ENCODE peak calls at places on chromosomes 7 and 10, in four cellular contexts. X is small intestine; E is naive thymus-derived CD4-positive, alpha-beta T cell; K is suprapubic skin. C is an unnamed sample.

GRCh38 chr7:95631545-95631944 is 35.2 kb upstream of the PDK4 start:
- DNase-seq in X (no peak), E (no peak), K (no peak), C (no peak)

GRCh38 chr10:43013065-43013464 is 63.8 kb upstream of the RET start:
- DNase-seq in X (no peak), E (no peak), K (no peak), C (no peak)

GRCh38 chr7:64934478-64934877 is 31.4 kb downstream of the ZNF273 start:
- DNase-seq in X (no peak), E (no peak), K (no peak), C (no peak)

GRCh38 chr10:49746626-49747302 is 15.4 kb downstream of the OGDHL start:
- DNase-seq in X (no peak), E (no peak), K (no peak), C (no peak)

GRCh38 chr7:69813637-69814240 is 215.5 kb downstream of the AUTS2 start:
- DNase-seq in X (no peak), E (no peak), K (no peak), C (no peak)

GRCh38 chr7:18495412-18496335 is at the start of gene HDAC9:
- DNase-seq in X (no peak), E (no peak), K (no peak), C (peak; percentile 6)

GRCh38 chr10:99346247-99346646 is 17.1 kb downstream of the CNNM1 start:
- DNase-seq in X (no peak), E (no peak), K (no peak), C (no peak)

GRCh38 chr10:15344876-15345285 is 26.2 kb downstream of the FAM171A1 start:
- DNase-seq in X (peak; percentile 76), E (no peak), K (no peak), C (no peak)

GRCh38 chr10:62907470-62908212 is 91.5 kb upstream of the EGR2 start:
- DNase-seq in X (peak; percentile 16), E (no peak), K (no peak), C (no peak)

GRCh38 chr10:103690281-103690680 is 165.1 kb downstream of the SH3PXD2A start:
- DNase-seq in X (no peak), E (no peak), K (no peak), C (no peak)

GRCh38 chr10:62961951-62962523 is 145.9 kb upstream of the EGR2 start:
- DNase-seq in X (no peak), E (no peak), K (no peak), C (no peak)

GRCh38 chr7:135718219-135718618 is 9.8 kb downstream of the SLC13A4 start:
- DNase-seq in X (no peak), E (no peak), K (no peak), C (no peak)

GRCh38 chr7:142584765-142585164 is 164.5 kb upstream of the PRSS1 start:
- DNase-seq in X (no peak), E (no peak), K (no peak), C (no peak)

GRCh38 chr7:20560325-20561180 is 54.9 kb upstream of the ABCB5 start:
- DNase-seq in X (no peak), E (no peak), K (no peak), C (no peak)

GRCh38 chr7:69465262-69465661 is 133.0 kb upstream of the AUTS2 start:
- DNase-seq in X (no peak), E (no peak), K (no peak), C (no peak)

GRCh38 chr7:73909051-73909941 is 48.3 kb downstream of the TMEM270 start:
- DNase-seq in X (no peak), E (no peak), K (peak; percentile 59), C (no peak)

GRCh38 chr7:1969459-1970284 is 263.1 kb downstream of the MAD1L1 start:
- DNase-seq in X (no peak), E (no peak), K (peak; percentile 54), C (no peak)

GRCh38 chr10:45589009-45589408 is 83.6 kb downstream of the ZFAND4 start:
- DNase-seq in X (no peak), E (no peak), K (no peak), C (no peak)

GRCh38 chr7:100655908-100656674 is at the start of gene ACTL6B:
- DNase-seq in X (peak; percentile 36), E (peak; percentile 52), K (no peak), C (peak; percentile 73)

GRCh38 chr10:75944061-75944460 is 512.6 kb downstream of the LRMDA start:
- DNase-seq in X (no peak), E (no peak), K (no peak), C (no peak)

GRCh38 chr7:2803342-2803692 is 40.8 kb downstream of the GNA12 start:
- DNase-seq in X (no peak), E (no peak), K (no peak), C (no peak)

GRCh38 chr7:112484671-112485097 is 3.9 kb downstream of the LSMEM1 start:
- DNase-seq in X (no peak), E (no peak), K (peak; percentile 64), C (peak; percentile 56)

GRCh38 chr7:11911900-11912299 is 79.9 kb upstream of the THSD7A start:
- DNase-seq in X (no peak), E (no peak), K (no peak), C (no peak)

GRCh38 chr10:43569681-43570080 is 4.7 kb downstream of the ZNF239 start:
- DNase-seq in X (no peak), E (no peak), K (no peak), C (no peak)

GRCh38 chr7:11177793-11178192 is 204.1 kb downstream of the PHF14 start:
- DNase-seq in X (no peak), E (no peak), K (no peak), C (no peak)

GRCh38 chr7:111029574-111030357 is 61.2 kb upstream of the LRRN3 start:
- DNase-seq in X (peak; percentile 23), E (no peak), K (no peak), C (peak; percentile 33)

GRCh38 chr10:31419394-31420063 is 100.5 kb downstream of the ZEB1 start:
- DNase-seq in X (no peak), E (no peak), K (no peak), C (no peak)

GRCh38 chr7:135925205-135925604 is 52.0 kb downstream of the MTPN start:
- DNase-seq in X (no peak), E (no peak), K (no peak), C (no peak)

GRCh38 chr7:92691578-92691977 is 101.4 kb upstream of the FAM133B start:
- DNase-seq in X (peak; percentile 77), E (no peak), K (no peak), C (peak; percentile 68)

GRCh38 chr10:58479016-58479415 is 33.7 kb upstream of the BICC1 start:
- DNase-seq in X (no peak), E (no peak), K (no peak), C (no peak)

GRCh38 chr10:132541601-132542011 is 4.0 kb downstream of the INPP5A start:
- DNase-seq in X (no peak), E (no peak), K (peak; percentile 10), C (no peak)

GRCh38 chr10:108653466-108653865 is 1269.8 kb downstream of the XPNPEP1 start:
- DNase-seq in X (no peak), E (no peak), K (no peak), C (no peak)

GRCh38 chr7:139730746-139731612 is 46.8 kb downstream of the HIPK2 start:
- DNase-seq in X (no peak), E (no peak), K (no peak), C (no peak)

GRCh38 chr10:115572740-115573455 is 479.7 kb downstream of the ATRNL1 start:
- DNase-seq in X (no peak), E (no peak), K (no peak), C (peak; percentile 7)

GRCh38 chr10:77279207-77279606 is 358.4 kb downstream of the KCNMA1 start:
- DNase-seq in X (no peak), E (no peak), K (no peak), C (no peak)

GRCh38 chr7:90530263-90530662 is 60.8 kb downstream of the PTTG1IP2 start:
- DNase-seq in X (no peak), E (no peak), K (no peak), C (no peak)

GRCh38 chr7:46559194-46559576 is 638.1 kb upstream of the IGFBP3 start:
- DNase-seq in X (no peak), E (no peak), K (no peak), C (no peak)

DNA sequence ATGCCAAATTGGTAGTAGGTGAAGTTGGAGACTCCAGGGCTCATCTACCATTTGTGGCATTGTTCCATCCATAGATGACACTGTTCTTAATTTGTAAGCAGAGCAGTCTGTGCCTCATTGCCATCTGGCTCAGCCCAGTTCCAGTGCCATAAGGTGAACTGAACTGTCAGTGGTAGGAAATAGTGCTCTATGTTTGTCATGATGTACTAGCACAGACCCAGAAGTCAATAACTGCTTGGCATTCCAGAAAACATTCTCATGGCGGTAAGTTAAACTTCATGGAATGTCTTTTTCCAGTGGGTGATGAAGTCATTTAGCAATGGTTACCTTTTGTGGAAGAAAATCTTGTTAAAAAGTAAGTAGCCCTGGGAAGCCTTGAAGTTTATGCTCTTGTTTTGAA is 302.7 kb downstream of the SUGCT start:
- DNase-seq in X (no peak), E (no peak), K (no peak), C (peak; percentile 38)
- H3K27ac ChIP-seq in X (no peak overlapping the region), E (no peak overlapping the region), K (no peak overlapping the region), C (peak overlapping the region; percentile 59)

GRCh38 chr7:312409-312808 is 22.4 kb downstream of the FOXL3 start:
- DNase-seq in X (no peak), E (no peak), K (no peak), C (no peak)
- H3K4me1 ChIP-seq in X (no peaks in the 10 kb centered on the region), E (no peaks in the 10 kb centered on the region), K (peaks cover 6% of the 10 kb centered on the region), C (peaks cover 4% of the 10 kb centered on the region)

GRCh38 chr7:148332191-148332590 is 258.4 kb upstream of the C7orf33 start:
- DNase-seq in X (no peak), E (no peak), K (no peak), C (no peak)

GRCh38 chr7:148334441-148334956 is 256.1 kb upstream of the C7orf33 start:
- DNase-seq in X (no peak), E (no peak), K (no peak), C (no peak)

GRCh38 chr7:148330822-148331221 is 259.7 kb upstream of the C7orf33 start:
- DNase-seq in X (no peak), E (no peak), K (no peak), C (no peak)

GRCh38 chr7:148334959-148335577 is 255.5 kb upstream of the C7orf33 start:
- DNase-seq in X (peak; percentile 27), E (no peak), K (no peak), C (peak; percentile 56)

GRCh38 chr7:148332787-148333186 is 257.8 kb upstream of the C7orf33 start:
- DNase-seq in X (no peak), E (no peak), K (no peak), C (no peak)
- H3K27ac ChIP-seq in X (no peak overlapping the region), E (no peak overlapping the region), K (no peak overlapping the region), C (no peak overlapping the region)

GRCh38 chr10:96579133-96579532 is 7.7 kb downstream of the TM9SF3 start:
- DNase-seq in X (no peak), E (no peak), K (no peak), C (no peak)
- H3K4me1 ChIP-seq in X (peaks cover 9% of the 10 kb centered on the region), E (peaks cover 25% of the 10 kb centered on the region), K (peaks cover 60% of the 10 kb centered on the region), C (peaks cover 23% of the 10 kb centered on the region)

GRCh38 chr10:126390324-126390723 is 2.0 kb upstream of the ADAM12 start:
- DNase-seq in X (no peak), E (no peak), K (no peak), C (no peak)

GRCh38 chr10:126393076-126393475 is 4.8 kb upstream of the ADAM12 start:
- DNase-seq in X (no peak), E (no peak), K (no peak), C (no peak)

GRCh38 chr10:126392068-126392467 is 3.8 kb upstream of the ADAM12 start:
- DNase-seq in X (no peak), E (no peak), K (no peak), C (no peak)

GRCh38 chr10:126392469-126392868 is 4.2 kb upstream of the ADAM12 start:
- DNase-seq in X (no peak), E (no peak), K (no peak), C (no peak)

GRCh38 chr10:126391162-126391880 is 3.0 kb upstream of the ADAM12 start:
- DNase-seq in X (no peak), E (no peak), K (no peak), C (peak; percentile 21)
- H3K27ac ChIP-seq in X (no peak overlapping the region), E (no peak overlapping the region), K (no peak overlapping the region), C (no peak overlapping the region)